ENCODE peak calls at places on chromosomes 2 and 18, in seven cellular contexts. D is fibroblast of pulmonary artery, U is spleen, Z is Calu3, P is heart right ventricle, Y is breast epithelium, X is esophagus muscularis mucosa. T is an unnamed sample.

GRCh38 chr2:57465967-57466366 is 580.6 kb upstream of the VRK2 start:
- DNase-seq in Y (no peak), D (no peak), P (no peak), Z (no peak), U (no peak), X (no peak), T (no peak)

GRCh38 chr2:193141-193552 is 70.7 kb downstream of the SH3YL1 start:
- DNase-seq in D (no peak), Z (no peak), P (no peak), U (no peak), X (no peak), Y (no peak), T (no peak)

GRCh38 chr2:25505630-25506029 is 163.9 kb upstream of the DNMT3A start:
- DNase-seq in X (no peak), Z (no peak), U (no peak), P (no peak), Y (no peak), D (peak; percentile 17), T (no peak)

GRCh38 chr18:62536005-62536404 is 13.2 kb downstream of the ZCCHC2 start:
- DNase-seq in Y (no peak), Z (no peak), X (no peak), D (no peak), U (no peak), P (no peak), T (no peak)

GRCh38 chr2:260507-261161 is 3.2 kb downstream of the SH3YL1 start:
- DNase-seq in Y (no peak), D (no peak), Z (no peak), P (no peak), X (peak; percentile 64), U (no peak), T (no peak)

GRCh38 chr2:127255146-127255545 is 35.0 kb upstream of the CYP27C1 start:
- DNase-seq in Y (no peak), Z (no peak), P (no peak), U (no peak), X (no peak), D (peak; percentile 3), T (no peak)

GRCh38 chr2:2868065-2868464 is 509.6 kb downstream of the EIPR1 start:
- DNase-seq in Y (no peak), P (no peak), D (no peak), X (no peak), U (no peak), Z (no peak), T (no peak)

GRCh38 chr2:23662941-23663729 is 263.8 kb downstream of the ATAD2B start:
- DNase-seq in X (no peak), P (peak; percentile 41), D (no peak), Y (no peak), U (no peak), Z (peak; percentile 32), T (no peak)

GRCh38 chr2:147198651-147199171 is 646.1 kb upstream of the ACVR2A start:
- DNase-seq in Y (no peak), Z (no peak), X (no peak), U (no peak), P (no peak), D (no peak), T (no peak)

GRCh38 chr2:157404363-157404762 is 39.5 kb downstream of the CYTIP start:
- DNase-seq in D (no peak), U (peak; percentile 78), Y (no peak), X (no peak), Z (no peak), P (no peak), T (no peak)

GRCh38 chr2:240566203-240567136 is 1.8 kb upstream of the RNPEPL1 start:
- DNase-seq in U (peak; percentile 99), D (peak; percentile 84), X (peak; percentile 97), Z (peak; percentile 97), P (peak; percentile 95), Y (peak; percentile 91), T (peak; percentile 94)

GRCh38 chr2:165114345-165114943 is 89.4 kb downstream of the SCN3A start:
- DNase-seq in X (no peak), Y (no peak), Z (peak; percentile 3), D (peak; percentile 42), P (no peak), U (no peak), T (no peak)

GRCh38 chr2:207149253-207150213 is 16.2 kb downstream of the KLF7 start:
- DNase-seq in Y (no peak), Z (no peak), D (peak; percentile 60), U (no peak), X (no peak), P (peak; percentile 30), T (no peak)

GRCh38 chr2:8413589-8414135 is 268.2 kb upstream of the ID2 start:
- DNase-seq in X (no peak), D (peak; percentile 18), Z (no peak), Y (no peak), U (no peak), P (no peak), T (no peak)

GRCh38 chr2:8515864-8516533 is 165.9 kb upstream of the ID2 start:
- DNase-seq in Z (no peak), X (no peak), D (no peak), Y (no peak), U (no peak), P (no peak), T (no peak)

GRCh38 chr2:50491541-50492114 is 540.3 kb downstream of the NRXN1 start:
- DNase-seq in D (peak; percentile 58), U (no peak), X (no peak), P (no peak), Z (peak; percentile 52), Y (no peak), T (no peak)

GRCh38 chr2:53130441-53130943 is 637.1 kb upstream of the CHAC2 start:
- DNase-seq in Y (no peak), X (no peak), Z (no peak), U (no peak), P (no peak), D (peak; percentile 66), T (no peak)

GRCh38 chr2:6290626-6291025 is 575.1 kb downstream of the CMPK2 start:
- DNase-seq in P (no peak), D (no peak), Z (no peak), U (no peak), Y (no peak), X (no peak), T (no peak)

GRCh38 chr2:20652141-20652540 is 1.2 kb upstream of the HS1BP3 start:
- DNase-seq in P (no peak), X (no peak), U (peak; percentile 71), Y (no peak), D (no peak), Z (no peak), T (no peak)

DNA sequence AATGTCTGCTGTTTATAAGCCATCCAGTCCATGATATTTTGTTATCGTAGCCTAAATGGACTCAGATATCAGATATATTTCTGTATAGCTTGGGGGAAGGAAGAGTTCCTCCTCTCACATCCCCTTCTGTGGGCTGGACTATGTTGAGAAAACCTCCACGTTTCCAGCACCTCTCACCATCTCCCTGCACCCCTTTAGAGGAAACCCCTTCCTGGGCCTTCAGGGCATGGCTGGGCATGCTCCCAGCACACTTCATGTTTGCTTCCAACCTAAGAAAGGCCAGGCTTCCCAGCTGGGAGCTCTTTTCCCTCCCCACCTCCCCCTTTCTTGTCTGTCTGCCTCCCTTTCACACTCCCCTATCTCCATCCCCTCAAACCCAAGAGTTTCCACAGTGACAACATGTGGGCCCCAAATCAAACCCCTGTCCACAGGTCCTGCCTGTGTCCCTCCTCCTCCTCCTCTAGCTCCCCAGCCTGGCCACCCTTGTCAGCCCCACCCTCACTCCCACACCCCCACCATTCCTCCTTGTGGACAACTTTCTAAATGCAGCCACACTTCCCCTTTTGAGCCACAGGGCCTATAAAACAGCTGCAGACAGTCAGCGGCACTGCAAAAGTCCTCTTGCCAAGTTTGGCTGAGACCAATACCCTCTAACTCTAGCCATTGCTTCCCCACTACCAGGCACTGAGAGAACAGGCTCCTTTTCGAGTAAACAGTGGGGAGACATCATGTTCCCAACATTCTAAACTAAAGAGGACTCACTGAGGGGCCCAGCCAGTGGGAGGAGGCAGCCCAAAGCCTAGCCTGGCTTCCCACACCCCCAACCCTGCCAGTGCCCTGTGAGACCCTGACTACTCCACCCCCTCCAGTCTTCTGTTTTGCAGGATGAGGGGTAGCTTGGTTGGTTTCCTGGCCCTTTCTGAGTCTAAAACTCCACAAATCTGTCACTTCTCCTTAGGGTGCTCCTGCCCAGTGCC is 120.5 kb downstream of the ZFP36L2 start:
- DNase-seq in Z (peak; percentile 33), D (peak; percentile 65), Y (no peak), X (no peak), U (peak; percentile 85), P (peak; percentile 53), T (no peak)
- TF ChIP-seq CTCF in Z (no peak), D (peak; percentile 48), Y (peak; percentile 56), X (peak; percentile 48), U (peak; percentile 69), P (peak; percentile 30), T (peak; percentile 37)

DNA sequence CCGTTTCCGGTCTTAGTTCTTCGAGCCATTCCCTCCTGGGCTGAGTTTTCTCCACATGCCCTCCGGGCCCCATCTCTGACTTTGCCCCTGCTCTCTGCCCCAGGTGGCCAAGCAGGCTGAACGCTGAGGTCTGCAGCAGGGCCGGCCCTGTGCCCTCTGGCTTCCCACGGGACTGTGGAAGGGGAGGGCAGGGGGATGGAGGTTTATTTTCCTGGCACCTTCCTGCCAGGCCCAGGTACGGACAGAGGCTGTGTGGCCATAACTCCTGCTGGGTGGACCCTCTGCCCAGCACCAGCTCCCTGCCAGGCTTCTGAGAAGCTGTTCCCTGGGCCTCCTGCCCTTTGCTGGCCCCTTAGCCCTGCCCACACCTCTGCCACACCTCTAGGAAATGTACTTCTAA is 164.0 kb downstream of the TFCP2L1 start:
- DNase-seq in D (no peak), U (no peak), X (no peak), P (no peak), Z (no peak), Y (no peak), T (no peak)
- TF ChIP-seq CTCF in D (no peak), U (no peak), X (no peak), P (no peak), Z (no peak), Y (no peak), T (no peak)

DNA sequence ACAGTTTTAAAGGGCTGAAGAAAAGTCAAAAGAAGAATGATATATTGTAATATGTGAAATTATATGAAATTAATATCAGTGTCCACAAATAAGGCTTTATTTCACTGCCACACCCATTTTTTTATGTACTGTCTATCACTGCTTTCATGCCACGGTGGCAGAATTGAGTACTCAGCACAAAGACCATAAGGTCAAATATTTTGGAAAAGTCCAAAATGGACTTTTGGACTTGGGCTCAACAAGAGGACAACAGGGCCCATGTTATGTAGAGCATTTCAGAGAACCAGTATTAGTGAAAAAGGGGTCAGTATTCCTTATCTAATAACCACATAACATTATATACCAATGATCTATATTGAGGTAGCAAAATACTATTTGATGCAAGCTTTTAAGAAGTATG is 427.2 kb downstream of the EPHA4 start:
- DNase-seq in X (no peak), Y (no peak), D (no peak), U (no peak), P (no peak), Z (no peak), T (no peak)
- TF ChIP-seq CTCF in X (no peak), Y (no peak), D (no peak), U (no peak), P (no peak), Z (no peak), T (no peak)

GRCh38 chr2:176826356-176826755 is 386.2 kb upstream of the HNRNPA3 start:
- DNase-seq in Z (no peak), X (no peak), U (no peak), D (no peak), P (no peak), Y (no peak), T (no peak)

GRCh38 chr2:176827269-176827668 is 385.3 kb upstream of the HNRNPA3 start:
- DNase-seq in U (no peak), P (no peak), Z (no peak), X (no peak), Y (no peak), D (no peak), T (no peak)

GRCh38 chr2:176832086-176832485 is 380.5 kb upstream of the HNRNPA3 start:
- DNase-seq in U (no peak), P (no peak), Y (no peak), X (no peak), D (no peak), Z (no peak), T (no peak)

GRCh38 chr2:176830362-176830761 is 382.2 kb upstream of the HNRNPA3 start:
- DNase-seq in X (no peak), D (no peak), U (no peak), Y (no peak), Z (peak; percentile 8), P (no peak), T (no peak)
- TF ChIP-seq CTCF in X (no peak), D (no peak), U (no peak), Y (no peak), Z (peak; percentile 12), P (no peak), T (no peak)